ENCODE peak calls at places on chromosomes 16 and 17, in eight cellular contexts. One of them, this sample, is unnamed.

GRCh38 chr16:9049241-9049640 is 42.2 kb upstream of the HAPSTR1 start:
- DNase-seq in fibroblast of villous mesenchyme: peak
- DNase-seq in left ventricle myocardium inferior: no peak
- DNase-seq in PC-9: no peak
- DNase-seq in RPMI8226: no peak
- DNase-seq in NCI-H1417: no peak
- DNase-seq in Caki2: no peak
- DNase-seq in A549: no peak
- DNase-seq in this sample: no peak

GRCh38 chr16:67526149-67526732 is 2.4 kb upstream of the RIPOR1 start:
- DNase-seq in fibroblast of villous mesenchyme: no peak
- DNase-seq in left ventricle myocardium inferior: no peak
- DNase-seq in PC-9: peak
- DNase-seq in RPMI8226: no peak
- DNase-seq in NCI-H1417: no peak
- DNase-seq in Caki2: no peak
- DNase-seq in A549: no peak
- DNase-seq in this sample: no peak

GRCh38 chr16:88626646-88627045 is 11.7 kb upstream of the IL17C start:
- DNase-seq in fibroblast of villous mesenchyme: no peak
- DNase-seq in left ventricle myocardium inferior: no peak
- DNase-seq in PC-9: peak
- DNase-seq in RPMI8226: no peak
- DNase-seq in NCI-H1417: no peak
- DNase-seq in Caki2: no peak
- DNase-seq in A549: no peak
- DNase-seq in this sample: no peak

GRCh38 chr16:51526622-51527021 is 375.6 kb upstream of the SALL1 start:
- DNase-seq in fibroblast of villous mesenchyme: peak
- DNase-seq in left ventricle myocardium inferior: no peak
- DNase-seq in PC-9: no peak
- DNase-seq in RPMI8226: no peak
- DNase-seq in NCI-H1417: no peak
- DNase-seq in Caki2: no peak
- DNase-seq in A549: no peak
- DNase-seq in this sample: no peak

GRCh38 chr17:27381007-27381501 is 75.2 kb upstream of the KSR1 start:
- DNase-seq in fibroblast of villous mesenchyme: peak
- DNase-seq in left ventricle myocardium inferior: peak
- DNase-seq in PC-9: no peak
- DNase-seq in RPMI8226: peak
- DNase-seq in NCI-H1417: peak
- DNase-seq in Caki2: peak
- DNase-seq in A549: peak
- DNase-seq in this sample: peak

GRCh38 chr17:35345926-35346771 is 27.3 kb downstream of the SLFN11 start:
- DNase-seq in fibroblast of villous mesenchyme: peak
- DNase-seq in left ventricle myocardium inferior: peak
- DNase-seq in PC-9: no peak
- DNase-seq in RPMI8226: no peak
- DNase-seq in NCI-H1417: no peak
- DNase-seq in Caki2: no peak
- DNase-seq in A549: no peak
- DNase-seq in this sample: peak

GRCh38 chr17:62807812-62808575 is at the start of gene MARCHF10:
- DNase-seq in fibroblast of villous mesenchyme: no peak
- DNase-seq in left ventricle myocardium inferior: no peak
- DNase-seq in PC-9: peak
- DNase-seq in RPMI8226: peak
- DNase-seq in NCI-H1417: peak
- DNase-seq in Caki2: no peak
- DNase-seq in A549: no peak
- DNase-seq in this sample: peak

GRCh38 chr17:2058521-2059124 is 3.7 kb downstream of the HIC1 start:
- DNase-seq in fibroblast of villous mesenchyme: peak
- DNase-seq in left ventricle myocardium inferior: peak
- DNase-seq in PC-9: no peak
- DNase-seq in RPMI8226: no peak
- DNase-seq in NCI-H1417: no peak
- DNase-seq in Caki2: no peak
- DNase-seq in A549: peak
- DNase-seq in this sample: peak

GRCh38 chr17:47717845-47718621 is 15.0 kb upstream of the TBX21 start:
- DNase-seq in fibroblast of villous mesenchyme: no peak
- DNase-seq in left ventricle myocardium inferior: no peak
- DNase-seq in PC-9: no peak
- DNase-seq in RPMI8226: peak
- DNase-seq in NCI-H1417: peak
- DNase-seq in Caki2: no peak
- DNase-seq in A549: no peak
- DNase-seq in this sample: no peak

GRCh38 chr16:67237396-67238277 is 9.6 kb downstream of the FHOD1 start:
- DNase-seq in fibroblast of villous mesenchyme: no peak
- DNase-seq in left ventricle myocardium inferior: no peak
- DNase-seq in PC-9: no peak
- DNase-seq in RPMI8226: no peak
- DNase-seq in NCI-H1417: no peak
- DNase-seq in Caki2: no peak
- DNase-seq in A549: no peak
- DNase-seq in this sample: no peak

GRCh38 chr16:19095699-19096098 is 18.1 kb upstream of the ITPRIPL2 start:
- DNase-seq in fibroblast of villous mesenchyme: no peak
- DNase-seq in left ventricle myocardium inferior: no peak
- DNase-seq in PC-9: peak
- DNase-seq in RPMI8226: peak
- DNase-seq in NCI-H1417: no peak
- DNase-seq in Caki2: peak
- DNase-seq in A549: peak
- DNase-seq in this sample: no peak

GRCh38 chr17:3963214-3964201 is 729 bp downstream of the ATP2A3 start:
- DNase-seq in fibroblast of villous mesenchyme: no peak
- DNase-seq in left ventricle myocardium inferior: no peak
- DNase-seq in PC-9: no peak
- DNase-seq in RPMI8226: peak
- DNase-seq in NCI-H1417: no peak
- DNase-seq in Caki2: no peak
- DNase-seq in A549: no peak
- DNase-seq in this sample: peak

GRCh38 chr16:55284718-55285099 is 39.3 kb upstream of the IRX6 start:
- DNase-seq in fibroblast of villous mesenchyme: no peak
- DNase-seq in left ventricle myocardium inferior: no peak
- DNase-seq in PC-9: no peak
- DNase-seq in RPMI8226: no peak
- DNase-seq in NCI-H1417: no peak
- DNase-seq in Caki2: no peak
- DNase-seq in A549: no peak
- DNase-seq in this sample: no peak

GRCh38 chr17:63333869-63334268 is 112.2 kb downstream of the CYB561 start:
- DNase-seq in fibroblast of villous mesenchyme: no peak
- DNase-seq in left ventricle myocardium inferior: no peak
- DNase-seq in PC-9: no peak
- DNase-seq in RPMI8226: no peak
- DNase-seq in NCI-H1417: no peak
- DNase-seq in Caki2: no peak
- DNase-seq in A549: no peak
- DNase-seq in this sample: no peak

GRCh38 chr16:24255446-24256352 is at the start of gene CACNG3:
- DNase-seq in fibroblast of villous mesenchyme: peak
- DNase-seq in left ventricle myocardium inferior: peak
- DNase-seq in PC-9: no peak
- DNase-seq in RPMI8226: peak
- DNase-seq in NCI-H1417: no peak
- DNase-seq in Caki2: peak
- DNase-seq in A549: peak
- DNase-seq in this sample: no peak

GRCh38 chr17:17533901-17534441 is 37.8 kb upstream of the RASD1 start:
- DNase-seq in fibroblast of villous mesenchyme: no peak
- DNase-seq in left ventricle myocardium inferior: no peak
- DNase-seq in PC-9: peak
- DNase-seq in RPMI8226: no peak
- DNase-seq in NCI-H1417: peak
- DNase-seq in Caki2: no peak
- DNase-seq in A549: peak
- DNase-seq in this sample: peak

GRCh38 chr17:79089720-79090502 is 15.3 kb downstream of the ENGASE start:
- DNase-seq in fibroblast of villous mesenchyme: no peak
- DNase-seq in left ventricle myocardium inferior: no peak
- DNase-seq in PC-9: no peak
- DNase-seq in RPMI8226: no peak
- DNase-seq in NCI-H1417: no peak
- DNase-seq in Caki2: no peak
- DNase-seq in A549: no peak
- DNase-seq in this sample: no peak

This sample was measured in stomach.